ENCODE peak calls at places on chromosomes 7 and 10, in seven cellular contexts. H, P, R, G, W, O and Y are unnamed samples.

GRCh38 chr7:50306491-50307367 is 2.2 kb downstream of the IKZF1 start:
- DNase-seq in H (no peak), P (no peak), R (no peak), G (no peak), W (no peak), O (no peak), Y (no peak)

GRCh38 chr10:58753425-58753824 is 240.8 kb downstream of the BICC1 start:
- DNase-seq in H (no peak), P (no peak), R (no peak), G (no peak), W (no peak), O (no peak), Y (no peak)

GRCh38 chr7:20561466-20561865 is 54.0 kb upstream of the ABCB5 start:
- DNase-seq in H (no peak), P (no peak), R (no peak), G (no peak), W (no peak), O (no peak), Y (peak)

GRCh38 chr10:86350897-86351296 is 15.7 kb downstream of the GRID1 start:
- DNase-seq in H (no peak), P (no peak), R (no peak), G (no peak), W (no peak), O (no peak), Y (no peak)

GRCh38 chr10:91340613-91341362 is 69.4 kb upstream of the HECTD2 start:
- DNase-seq in H (no peak), P (peak), R (no peak), G (no peak), W (no peak), O (peak), Y (no peak)

GRCh38 chr7:30656611-30657010 is 25.6 kb downstream of the CRHR2 start:
- DNase-seq in H (no peak), P (no peak), R (no peak), G (no peak), W (no peak), O (no peak), Y (no peak)

GRCh38 chr10:126723226-126723625 is 52.7 kb upstream of the C10orf90 start:
- DNase-seq in H (no peak), P (no peak), R (no peak), G (no peak), W (no peak), O (no peak), Y (no peak)

GRCh38 chr10:15280462-15280861 is 90.6 kb downstream of the FAM171A1 start:
- DNase-seq in H (no peak), P (no peak), R (no peak), G (no peak), W (no peak), O (no peak), Y (no peak)

GRCh38 chr10:71565284-71566000 is 154.1 kb downstream of the C10orf105 start:
- DNase-seq in H (no peak), P (no peak), R (no peak), G (no peak), W (no peak), O (no peak), Y (no peak)

GRCh38 chr7:90828601-90829000 is 232.5 kb downstream of the CDK14 start:
- DNase-seq in H (no peak), P (peak), R (no peak), G (no peak), W (no peak), O (no peak), Y (no peak)

GRCh38 chr10:88728107-88728763 is 22.2 kb downstream of the LIPK start:
- DNase-seq in H (peak), P (no peak), R (peak), G (peak), W (peak), O (no peak), Y (peak)

GRCh38 chr7:154698726-154699291 is 304.1 kb downstream of the PAXIP1 start:
- DNase-seq in H (peak), P (no peak), R (no peak), G (peak), W (peak), O (no peak), Y (peak)

GRCh38 chr10:19816420-19817250 is at the start of gene PLXDC2:
- DNase-seq in H (peak), P (peak), R (peak), G (peak), W (no peak), O (peak), Y (peak)

GRCh38 chr7:157589680-157590079 is 252.9 kb downstream of the DNAJB6 start:
- DNase-seq in H (no peak), P (no peak), R (no peak), G (no peak), W (no peak), O (no peak), Y (no peak)

GRCh38 chr7:143279186-143280098 is 5.3 kb upstream of the TMEM139 start:
- DNase-seq in H (no peak), P (peak), R (peak), G (peak), W (no peak), O (peak), Y (peak)

GRCh38 chr10:1978593-1978992 is 241.3 kb upstream of the ADARB2 start:
- DNase-seq in H (no peak), P (no peak), R (no peak), G (no peak), W (no peak), O (no peak), Y (no peak)

GRCh38 chr7:45586748-45587520 is 12.8 kb downstream of the ADCY1 start:
- DNase-seq in H (no peak), P (no peak), R (no peak), G (no peak), W (no peak), O (no peak), Y (no peak)

GRCh38 chr10:54815583-54815982 is 14.6 kb upstream of the PCDH15 start:
- DNase-seq in H (no peak), P (no peak), R (no peak), G (no peak), W (no peak), O (no peak), Y (no peak)

GRCh38 chr10:69451209-69451783 is at the start of gene TSPAN15:
- DNase-seq in H (peak), P (peak), R (peak), G (peak), W (peak), O (peak), Y (peak)

GRCh38 chr10:45491061-45491460 is 117.0 kb downstream of the ALOX5 start:
- DNase-seq in H (no peak), P (no peak), R (peak), G (no peak), W (no peak), O (no peak), Y (no peak)

GRCh38 chr7:137880432-137880831 is 33.7 kb upstream of the DGKI start:
- DNase-seq in H (no peak), P (peak), R (peak), G (no peak), W (no peak), O (peak), Y (no peak)

GRCh38 chr7:471866-472639 is 47.6 kb downstream of the PDGFA start:
- DNase-seq in H (no peak), P (peak), R (peak), G (no peak), W (no peak), O (peak), Y (peak)

DNA sequence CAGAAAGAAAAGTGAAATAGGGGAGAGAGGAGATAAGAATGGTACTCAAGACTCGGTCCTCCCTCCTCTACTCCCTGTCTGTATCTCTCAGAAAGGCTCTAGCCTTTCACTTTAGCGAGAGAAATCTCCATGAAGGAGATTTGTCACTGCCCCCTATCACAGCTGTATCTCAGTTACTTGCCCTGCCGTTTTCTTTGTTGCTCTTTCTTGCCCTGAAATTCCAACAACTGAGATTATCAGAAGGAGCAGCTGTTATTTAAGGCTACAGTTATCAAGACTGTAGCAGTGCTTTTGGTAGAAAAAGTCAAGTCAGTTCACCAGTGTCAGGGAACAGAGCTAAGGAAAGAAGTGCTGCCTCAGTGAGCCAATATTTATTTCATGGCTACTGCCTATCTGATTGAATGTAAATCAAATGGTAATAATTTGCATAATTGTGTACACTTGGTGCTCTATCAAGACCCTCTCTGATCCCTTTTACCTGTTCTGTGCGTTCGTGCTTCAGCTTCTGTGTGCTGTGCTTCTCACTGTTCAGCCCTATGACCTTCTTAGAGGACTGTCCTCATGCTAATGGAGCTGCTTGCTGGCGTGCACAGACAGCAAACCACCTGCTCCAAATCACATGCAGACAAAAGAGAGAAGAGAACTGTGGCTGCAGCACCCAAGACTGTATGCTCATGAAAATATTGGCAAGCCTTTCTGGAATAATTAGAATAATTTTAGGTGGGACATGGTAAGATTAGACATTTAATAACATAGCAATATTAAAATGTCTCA is 180.2 kb upstream of the FAM3C start:
- DNase-seq in H (no peak), P (no peak), R (no peak), G (no peak), W (no peak), O (no peak), Y (peak)
- H2BK120ac ChIP-seq in H (no peak), P (no peak), R (no peak), G (no peak), W (no peak), O (no peak), Y (no peak)

GRCh38 chr7:82945480-82945879 is 217.2 kb downstream of the PCLO start:
- DNase-seq in H (no peak), P (no peak), R (no peak), G (no peak), W (no peak), O (no peak), Y (no peak)
- H2BK120ac ChIP-seq in H (no peak), P (no peak), R (no peak), G (no peak), W (no peak), O (no peak), Y (no peak)

DNA sequence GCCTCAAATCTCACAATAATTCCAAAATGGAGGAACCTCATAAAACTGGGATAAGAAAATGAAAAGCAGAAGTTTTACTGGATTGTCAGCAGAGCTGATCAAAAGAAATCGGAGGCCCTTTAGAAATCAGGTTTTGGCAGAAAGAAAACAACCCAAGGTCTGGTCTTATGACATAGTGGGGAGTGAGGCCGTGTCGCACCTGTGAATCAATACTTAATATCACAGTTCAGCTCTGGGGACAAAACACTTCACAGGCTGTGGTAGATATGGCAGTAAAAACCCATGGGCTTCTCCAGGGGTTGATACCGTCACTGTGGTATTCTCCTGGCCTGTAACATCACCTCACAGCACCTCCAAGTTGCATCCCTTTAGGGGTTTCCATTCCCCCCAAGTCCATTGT is 6.5 kb upstream of the MALSU1 start:
- DNase-seq in H (no peak), P (no peak), R (no peak), G (no peak), W (no peak), O (no peak), Y (no peak)
- H2BK120ac ChIP-seq in H (no peak), P (no peak), R (no peak), G (no peak), W (no peak), O (no peak), Y (no peak)

DNA sequence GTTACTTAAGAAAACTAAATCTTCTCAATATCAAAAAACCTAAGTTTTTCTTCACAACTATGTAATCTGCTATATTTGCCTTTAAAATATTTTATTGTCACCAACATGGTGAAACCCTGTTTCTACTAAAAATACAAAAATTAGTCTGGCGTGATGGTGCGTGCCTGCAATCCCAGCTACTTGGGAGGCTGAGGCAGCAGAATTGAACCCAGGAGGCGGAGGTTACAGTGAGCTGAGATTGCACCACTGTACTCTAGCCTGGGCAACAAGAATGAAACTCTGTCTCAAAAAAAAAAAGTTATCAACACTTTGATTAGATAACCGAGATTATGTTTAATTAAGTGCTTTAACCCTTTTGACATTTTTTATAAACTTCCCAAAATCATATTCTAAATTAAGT is 28.3 kb upstream of the CLDN4 start:
- DNase-seq in H (no peak), P (no peak), R (no peak), G (no peak), W (no peak), O (no peak), Y (no peak)
- H2BK120ac ChIP-seq in H (no peak), P (no peak), R (no peak), G (no peak), W (no peak), O (no peak), Y (no peak)

DNA sequence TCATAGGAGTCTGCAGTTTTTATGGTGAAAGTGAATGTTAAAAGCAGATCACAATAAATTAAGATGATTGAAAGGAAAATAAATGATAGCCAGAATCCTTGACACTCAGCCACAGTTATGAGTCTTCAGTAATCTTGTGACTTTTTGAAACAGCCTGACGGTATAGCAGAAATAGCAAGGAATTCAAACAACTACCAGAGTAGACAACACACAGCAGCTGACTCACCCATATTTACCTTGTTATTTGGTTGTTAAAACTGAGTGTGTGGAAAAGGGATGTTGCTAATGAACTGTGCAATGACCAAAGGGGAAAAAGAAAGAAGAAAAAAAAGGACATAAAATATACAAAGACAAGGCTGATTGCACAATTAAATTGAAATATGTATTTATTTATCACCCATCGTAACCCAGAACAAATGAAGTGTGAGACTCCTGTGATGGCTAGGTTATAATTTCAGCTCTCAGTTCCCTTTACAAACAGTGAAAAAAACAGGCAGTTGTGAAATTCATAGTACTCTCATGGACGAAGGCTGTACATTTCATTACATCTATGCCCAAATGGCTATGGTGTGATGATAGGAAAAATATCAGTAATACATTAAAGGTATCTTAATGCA is 1023.0 kb upstream of the SORCS1 start:
- DNase-seq in H (no peak), P (no peak), R (no peak), G (no peak), W (no peak), O (no peak), Y (no peak)
- H2BK120ac ChIP-seq in H (no peak), P (no peak), R (no peak), G (no peak), W (no peak), O (no peak), Y (no peak)

GRCh38 chr10:60611291-60611747 is 167.0 kb upstream of the CDK1 start:
- DNase-seq in H (peak), P (peak), R (peak), G (no peak), W (no peak), O (peak), Y (peak)

GRCh38 chr10:60604356-60604755 is 173.9 kb upstream of the CDK1 start:
- DNase-seq in H (no peak), P (no peak), R (no peak), G (no peak), W (no peak), O (peak), Y (no peak)

GRCh38 chr10:60606343-60607080 is 171.8 kb upstream of the CDK1 start:
- DNase-seq in H (no peak), P (peak), R (peak), G (no peak), W (no peak), O (peak), Y (no peak)

GRCh38 chr10:60605476-60605875 is 172.8 kb upstream of the CDK1 start:
- DNase-seq in H (no peak), P (no peak), R (no peak), G (no peak), W (no peak), O (no peak), Y (no peak)

GRCh38 chr10:60607409-60607808 is 170.9 kb upstream of the CDK1 start:
- DNase-seq in H (no peak), P (no peak), R (no peak), G (no peak), W (no peak), O (no peak), Y (no peak)
- H2BK120ac ChIP-seq in H (no peak), P (no peak), R (no peak), G (no peak), W (no peak), O (no peak), Y (no peak)

DNA sequence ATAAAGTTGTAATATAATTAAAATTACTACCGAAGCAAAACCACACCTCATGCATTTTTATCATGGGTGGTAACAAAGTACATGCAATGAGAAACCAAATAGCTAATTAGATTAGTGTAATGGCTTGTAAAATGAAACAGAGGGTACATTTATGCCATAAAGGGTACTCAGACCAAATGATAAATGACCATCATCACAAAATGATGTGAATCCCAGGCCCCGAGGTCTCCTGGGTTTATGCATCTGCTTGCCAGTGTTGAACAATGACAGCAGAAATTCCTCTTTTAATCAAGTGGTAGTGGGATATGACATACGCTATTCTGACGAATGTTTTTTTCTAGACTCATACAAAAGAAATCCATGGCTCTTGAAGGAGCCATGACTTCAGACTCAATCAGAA is 249.5 kb upstream of the SLC26A5 start:
- DNase-seq in H (no peak), P (no peak), R (no peak), G (no peak), W (no peak), O (no peak), Y (no peak)
- H2BK120ac ChIP-seq in H (no peak), P (no peak), R (no peak), G (no peak), W (no peak), O (no peak), Y (no peak)

DNA sequence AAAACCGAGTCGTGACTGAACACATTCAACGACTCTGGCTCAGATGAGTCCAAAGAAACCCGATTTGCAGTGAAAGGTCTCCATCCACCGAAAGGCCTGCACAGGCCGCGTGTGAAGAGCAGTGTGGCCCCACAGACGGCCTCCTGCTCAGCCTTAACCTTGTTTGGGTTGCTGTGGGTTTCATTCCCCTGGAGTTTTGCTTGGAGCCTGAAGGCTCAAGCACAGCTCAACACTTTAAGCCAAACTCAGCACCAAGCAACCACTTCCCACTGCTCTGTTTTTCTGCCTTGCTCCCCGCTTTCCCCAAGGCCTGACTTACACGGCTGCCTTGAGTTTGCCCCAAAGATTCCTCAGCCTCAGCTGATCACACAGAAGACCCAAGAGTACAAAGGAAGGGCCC is 398.2 kb upstream of the NFE2L3 start:
- DNase-seq in H (no peak), P (no peak), R (no peak), G (no peak), W (no peak), O (no peak), Y (no peak)
- H2BK120ac ChIP-seq in H (no peak), P (no peak), R (peak), G (peak), W (no peak), O (no peak), Y (no peak)

GRCh38 chr7:80763704-80764103 is 125.3 kb downstream of the CD36 start:
- DNase-seq in H (no peak), P (no peak), R (no peak), G (no peak), W (no peak), O (no peak), Y (no peak)

GRCh38 chr7:80766724-80767123 is 128.3 kb downstream of the CD36 start:
- DNase-seq in H (no peak), P (no peak), R (no peak), G (no peak), W (no peak), O (no peak), Y (no peak)

GRCh38 chr7:80760292-80760691 is 121.8 kb downstream of the CD36 start:
- DNase-seq in H (no peak), P (no peak), R (no peak), G (no peak), W (no peak), O (peak), Y (peak)

GRCh38 chr7:80764132-80764531 is 125.7 kb downstream of the CD36 start:
- DNase-seq in H (peak), P (no peak), R (no peak), G (peak), W (peak), O (no peak), Y (peak)

GRCh38 chr7:80763289-80763688 is 124.8 kb downstream of the CD36 start:
- DNase-seq in H (no peak), P (no peak), R (no peak), G (no peak), W (no peak), O (no peak), Y (no peak)
- H2BK120ac ChIP-seq in H (no peak), P (no peak), R (no peak), G (no peak), W (no peak), O (no peak), Y (no peak)